ENCODE peak calls at places on chromosomes 5 and 9, in eight cellular contexts. S is astrocyte, O is GM23248, M is GM23338, F is A549, Q is PC-9, R is fibroblast of lung, G is neuronal stem cell. A is an unnamed sample. For H3K4me1, the result is how much of the 10 kb centered on the place peaks cover.

GRCh38 chr9:117234178-117234577 is 180.7 kb downstream of the ASTN2 start:
- DNase-seq in M (no peak), Q (no peak), O (no peak), F (no peak), R (no peak), G (no peak), S (no peak), A (no peak)

GRCh38 chr5:134124289-134125194 is 10.1 kb downstream of the TCF7 start:
- DNase-seq in F (no peak), R (peak), O (peak), G (no peak), S (peak), M (no peak), Q (peak), A (no peak)

GRCh38 chr9:84254972-84255371 is 85.6 kb downstream of the SLC28A3 start:
- DNase-seq in F (no peak), Q (peak), M (no peak), S (no peak), G (no peak), O (no peak), R (no peak), A (no peak)

GRCh38 chr5:53303105-53303504 is 177.3 kb upstream of the FST start:
- DNase-seq in R (peak), O (peak), F (no peak), S (peak), M (no peak), G (no peak), Q (no peak), A (no peak)

GRCh38 chr5:151737421-151737820 is 21.0 kb downstream of the ATOX1 start:
- DNase-seq in R (no peak), O (peak), G (no peak), F (no peak), Q (no peak), M (no peak), S (no peak), A (no peak)

GRCh38 chr5:142661957-142662356 is 23.9 kb downstream of the FGF1 start:
- DNase-seq in G (no peak), M (no peak), S (no peak), F (no peak), O (no peak), R (no peak), Q (no peak), A (no peak)

GRCh38 chr5:159100022-159100927 is 559 bp upstream of the EBF1 start:
- DNase-seq in M (peak), S (peak), R (peak), G (peak), Q (no peak), F (peak), O (peak), A (peak)

GRCh38 chr5:169688106-169688505 is 51.0 kb downstream of the DOCK2 start:
- DNase-seq in F (no peak), M (no peak), O (no peak), R (no peak), G (no peak), S (no peak), Q (no peak), A (no peak)

GRCh38 chr5:149782018-149782899 is 52.1 kb downstream of the PPARGC1B start:
- DNase-seq in Q (no peak), R (no peak), F (no peak), M (no peak), S (peak), O (peak), G (no peak), A (no peak)

GRCh38 chr9:34505370-34506120 is 17.2 kb downstream of the ENHO start:
- DNase-seq in G (no peak), O (peak), S (no peak), R (no peak), Q (no peak), F (no peak), M (no peak), A (no peak)

GRCh38 chr5:52725065-52725746 is 62.5 kb upstream of the ITGA1 start:
- DNase-seq in Q (peak), R (no peak), S (peak), M (no peak), G (no peak), F (no peak), O (no peak), A (no peak)

GRCh38 chr5:169786219-169786618 is 149.1 kb downstream of the DOCK2 start:
- DNase-seq in R (no peak), M (no peak), G (no peak), Q (no peak), S (peak), O (peak), F (no peak), A (no peak)

GRCh38 chr5:109688647-109688998 is 1.1 kb upstream of the MAN2A1 start:
- DNase-seq in Q (no peak), F (no peak), G (no peak), M (peak), R (peak), S (no peak), O (peak), A (peak)

GRCh38 chr5:111135946-111136345 is 43.8 kb downstream of the WDR36 start:
- DNase-seq in R (peak), G (no peak), F (no peak), O (peak), M (no peak), S (peak), Q (no peak), A (no peak)

GRCh38 chr5:111719773-111720172 is 37.2 kb downstream of the NREP start:
- DNase-seq in F (no peak), G (no peak), Q (no peak), R (no peak), S (no peak), M (no peak), O (peak), A (no peak)

GRCh38 chr9:134863941-134864820 is 16.4 kb upstream of the FCN2 start:
- DNase-seq in O (no peak), G (no peak), M (no peak), R (no peak), F (no peak), Q (no peak), S (no peak), A (no peak)

GRCh38 chr5:50657044-50657443 is 9.4 kb upstream of the PARP8 start:
- DNase-seq in S (no peak), O (no peak), F (no peak), G (no peak), R (no peak), M (no peak), Q (no peak), A (no peak)

GRCh38 chr9:7293091-7293490 is 506.5 kb downstream of the DMAC1 start:
- DNase-seq in R (no peak), Q (no peak), S (no peak), O (no peak), M (no peak), F (no peak), G (no peak), A (no peak)

GRCh38 chr5:177501874-177502678 is 4.7 kb upstream of the PDLIM7 start:
- DNase-seq in S (no peak), Q (no peak), G (no peak), R (no peak), O (no peak), M (no peak), F (no peak), A (peak)

GRCh38 chr9:38130724-38131123 is 61.7 kb upstream of the SHB start:
- DNase-seq in G (no peak), O (no peak), F (no peak), S (no peak), Q (no peak), M (no peak), R (no peak), A (no peak)

GRCh38 chr5:51829691-51830090 is 446.4 kb downstream of the ISL1 start:
- DNase-seq in F (no peak), M (no peak), G (no peak), R (no peak), Q (no peak), O (no peak), S (no peak), A (no peak)

GRCh38 chr5:71834575-71834974 is 115.5 kb downstream of the CARTPT start:
- DNase-seq in R (no peak), S (no peak), G (no peak), Q (no peak), O (no peak), F (no peak), M (no peak), A (no peak)

GRCh38 chr9:128457207-128457606 is 1.4 kb downstream of the ODF2 start:
- DNase-seq in G (no peak), R (no peak), M (peak), F (no peak), O (no peak), Q (no peak), S (no peak), A (no peak)

GRCh38 chr5:36373527-36374086 is 71.9 kb upstream of the RANBP3L start:
- DNase-seq in S (peak), O (peak), G (no peak), R (peak), F (no peak), M (no peak), Q (no peak), A (no peak)

GRCh38 chr5:34411470-34412346 is 244.4 kb upstream of the RAI14 start:
- DNase-seq in M (peak), F (no peak), R (peak), Q (no peak), O (peak), S (peak), G (no peak), A (no peak)

GRCh38 chr9:125904155-125904841 is 157.1 kb downstream of the PBX3 start:
- DNase-seq in Q (no peak), M (no peak), G (no peak), S (no peak), O (no peak), R (peak), F (no peak), A (no peak)

GRCh38 chr9:22079873-22080341 is 70.8 kb upstream of the CDKN2B start:
- DNase-seq in G (no peak), Q (no peak), M (no peak), O (peak), F (no peak), R (peak), S (peak), A (no peak)

GRCh38 chr9:100505564-100506159 is 32.7 kb downstream of the TMEFF1 start:
- DNase-seq in R (peak), O (peak), M (peak), S (peak), Q (peak), F (peak), G (no peak), A (peak)

GRCh38 chr9:127980056-127980705 is 608 bp downstream of the EEIG1 start:
- DNase-seq in R (no peak), S (no peak), O (peak), M (peak), G (peak), F (no peak), Q (peak), A (peak)

GRCh38 chr9:137441289-137441934 is at the start of gene ENTPD8:
- DNase-seq in S (no peak), R (no peak), G (no peak), Q (peak), F (peak), M (peak), O (peak), A (no peak)

GRCh38 chr5:36666986-36667385 is 60.6 kb downstream of the SLC1A3 start:
- DNase-seq in O (no peak), F (no peak), S (no peak), R (no peak), Q (no peak), G (no peak), M (no peak), A (no peak)

GRCh38 chr5:76290321-76290757 is 112.7 kb upstream of the IQGAP2 start:
- DNase-seq in O (no peak), M (no peak), Q (no peak), G (no peak), R (no peak), F (no peak), S (no peak), A (no peak)

GRCh38 chr5:140642718-140643117 is 3.5 kb downstream of the TMCO6 start:
- DNase-seq in G (no peak), M (no peak), Q (no peak), O (peak), S (peak), F (no peak), R (peak), A (no peak)

GRCh38 chr5:126965061-126965475 is 65.3 kb downstream of the MARCHF3 start:
- DNase-seq in G (no peak), R (peak), O (peak), S (peak), F (no peak), Q (no peak), M (no peak), A (no peak)

GRCh38 chr9:121886759-121887485 is 206.2 kb downstream of the TTLL11 start:
- DNase-seq in Q (no peak), F (no peak), G (no peak), M (no peak), O (no peak), S (no peak), R (no peak), A (no peak)

GRCh38 chr9:4661165-4662095 is 664 bp upstream of the PLPP6 start:
- DNase-seq in O (peak), S (peak), G (no peak), F (no peak), Q (no peak), M (no peak), R (no peak), A (no peak)

GRCh38 chr9:96852676-96853075 is 1.6 kb downstream of the ZNF782 start:
- DNase-seq in Q (no peak), F (no peak), R (no peak), S (peak), M (no peak), O (no peak), G (no peak), A (no peak)

DNA sequence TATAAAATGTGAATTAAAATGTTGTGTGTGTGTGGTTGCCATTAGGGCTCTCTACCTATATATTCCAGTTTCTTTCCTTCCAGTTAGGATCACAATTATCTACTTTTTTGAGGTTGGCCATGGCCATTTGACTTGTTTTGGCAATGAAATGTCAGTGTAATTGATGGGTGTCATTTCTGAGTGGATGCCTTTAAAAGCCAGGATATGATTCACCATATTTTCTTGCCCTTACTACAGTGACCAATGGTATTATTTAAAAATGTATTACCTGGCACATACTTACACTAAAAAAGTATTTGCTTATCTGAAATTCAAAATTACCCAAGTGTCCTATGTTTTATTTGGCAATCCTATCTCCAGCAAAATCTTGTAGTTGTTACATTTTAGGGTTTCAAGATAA is 258.7 kb upstream of the ACTBL2 start:
- DNase-seq in R (no peak), S (no peak), G (no peak), M (no peak), O (no peak), Q (no peak), F (no peak), A (no peak)
- H3K4me2 ChIP-seq in R (no peak), S (no peak), G (no peak), M (no peak), O (no peak), Q (no peak), F (no peak), A (no peak)

GRCh38 chr5:179621551-179621971 is 1.9 kb downstream of the HNRNPH1 start:
- DNase-seq in Q (no peak), O (no peak), R (no peak), G (no peak), S (no peak), M (no peak), F (no peak), A (no peak)
- H3K4me1 ChIP-seq in Q (under half), O (under half), R (under half), G (under half), S (under half), M (under half), F (under half), A (under half)

GRCh38 chr9:114389612-114390368 is 2.0 kb upstream of the AKNA start:
- DNase-seq in F (no peak), Q (no peak), R (no peak), M (no peak), O (no peak), S (no peak), G (no peak), A (peak)
- H3K4me2 ChIP-seq in F (no peak), Q (no peak), R (no peak), M (no peak), O (no peak), S (no peak), G (no peak), A (peak)

DNA sequence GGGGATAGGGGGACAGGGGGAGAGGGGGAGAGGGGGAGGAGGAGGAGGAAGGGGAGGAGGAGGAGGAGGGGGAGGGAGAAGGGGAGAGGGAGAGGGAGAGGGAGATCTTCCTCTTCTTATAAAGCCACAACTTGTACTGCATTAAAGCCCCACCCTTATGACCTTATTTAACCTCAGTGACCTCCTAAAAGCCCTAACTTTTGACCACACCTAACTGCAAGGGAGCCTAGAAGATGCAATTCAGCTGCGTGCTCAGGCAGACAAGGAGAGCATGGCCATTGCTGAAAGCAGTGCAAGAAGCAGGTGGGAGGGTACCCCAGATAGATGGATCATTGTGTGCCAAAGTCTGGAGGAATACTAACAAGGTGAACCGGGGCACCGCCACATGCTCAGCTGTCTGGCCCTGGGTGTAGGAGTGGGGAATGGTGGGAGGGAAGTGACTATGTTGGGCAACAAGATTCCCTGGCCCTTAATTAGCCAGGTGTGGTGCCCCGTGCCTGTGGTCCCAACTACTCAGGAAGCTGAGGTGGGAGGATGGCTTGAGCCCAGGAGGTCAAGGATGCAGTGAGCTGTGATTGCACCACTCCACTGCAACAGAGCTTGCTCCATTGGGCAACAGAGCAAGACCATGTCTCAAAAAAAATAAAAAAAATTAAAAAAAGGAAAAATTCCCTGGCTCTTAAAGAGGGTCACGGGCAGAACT is 125.4 kb upstream of the BOD1 start:
- DNase-seq in S (no peak), F (no peak), Q (no peak), R (no peak), M (no peak), O (no peak), G (no peak), A (no peak)
- H3K4me1 ChIP-seq in S (under half), F (under half), Q (under half), R (under half), M (under half), O (under half), G (under half), A (half or more)

GRCh38 chr9:91186311-91187101 is 175.2 kb downstream of the AUH start:
- DNase-seq in G (no peak), O (peak), S (peak), M (no peak), F (no peak), R (peak), Q (peak), A (no peak)
- H3K4me2 ChIP-seq in G (no peak), O (peak), S (peak), M (no peak), F (peak), R (no peak), Q (peak), A (peak)

GRCh38 chr9:92965759-92966517 is 18.6 kb downstream of the FGD3 start:
- DNase-seq in S (no peak), O (no peak), Q (no peak), F (no peak), M (no peak), G (no peak), R (no peak), A (no peak)
- H3K4me1 ChIP-seq in S (under half), O (under half), Q (under half), F (under half), M (under half), G (under half), R (under half), A (under half)

DNA sequence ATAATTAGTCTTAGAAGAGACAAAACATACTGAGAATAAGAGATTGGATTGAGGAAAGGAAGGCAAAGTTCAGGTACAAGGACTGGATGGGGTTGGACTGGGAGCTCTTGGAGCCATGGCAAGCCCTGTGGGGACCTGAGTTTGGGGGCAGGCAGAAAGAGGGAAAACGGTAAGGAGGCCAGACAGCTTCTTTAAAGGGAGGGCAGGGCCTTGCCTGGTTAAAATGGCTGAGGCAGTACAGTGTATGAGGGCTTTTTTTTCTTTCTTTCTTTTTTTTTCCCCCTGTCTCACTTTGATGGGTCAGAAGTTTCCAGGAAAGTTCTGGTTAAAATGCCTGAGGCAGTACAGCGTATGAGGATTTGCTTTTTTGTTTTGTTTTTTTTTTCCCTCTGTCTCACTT is 16.7 kb downstream of the SNX18 start:
- DNase-seq in Q (no peak), S (no peak), O (no peak), F (no peak), M (no peak), G (no peak), R (no peak), A (no peak)
- H3K4me2 ChIP-seq in Q (no peak), S (no peak), O (peak), F (no peak), M (no peak), G (no peak), R (peak), A (no peak)

A was measured in OCI-LY7.